ENCODE peak calls at places on chromosomes 13 and 19, in ten cellular contexts. K, T, C, D, J, F, U, S, Y and V are unnamed samples.
A peak's percentile ranks its signal among the peaks of the same experiment; 100 is the strongest.

GRCh38 chr13:23715762-23716235 is 145.6 kb downstream of the TNFRSF19 start:
- DNase-seq in F (peak; percentile 62), K (peak; percentile 18), D (no peak), C (no peak), T (no peak), Y (no peak), S (no peak), J (no peak), U (no peak), V (no peak)

GRCh38 chr19:35904312-35905068 is 2.2 kb downstream of the HCST start:
- DNase-seq in T (no peak), C (no peak), U (no peak), Y (no peak), D (no peak), F (no peak), J (no peak), S (no peak), K (no peak), V (no peak)

GRCh38 chr13:44903596-44903995 is 85.7 kb downstream of the NUFIP1 start:
- DNase-seq in F (peak; percentile 29), C (peak; percentile 86), K (no peak), S (no peak), U (peak; percentile 50), D (peak; percentile 94), T (no peak), J (peak; percentile 94), Y (no peak), V (peak; percentile 76)

GRCh38 chr13:36533806-36534205 is 101.5 kb downstream of the CCNA1 start:
- DNase-seq in C (no peak), T (no peak), F (no peak), U (no peak), D (no peak), S (peak; percentile 85), J (no peak), Y (peak; percentile 76), K (no peak), V (no peak)

GRCh38 chr13:97851269-97851668 is 102.2 kb upstream of the IPO5 start:
- DNase-seq in D (no peak), Y (no peak), S (no peak), T (no peak), C (no peak), F (no peak), U (no peak), K (no peak), J (no peak), V (no peak)

GRCh38 chr19:17512574-17512939 is 1.1 kb downstream of the PGLS start:
- DNase-seq in K (no peak), C (no peak), J (no peak), T (no peak), Y (no peak), F (no peak), U (no peak), S (no peak), D (no peak), V (no peak)

GRCh38 chr13:40762849-40763248 is 8.1 kb downstream of the MRPS31 start:
- DNase-seq in T (no peak), S (no peak), U (no peak), K (no peak), C (no peak), Y (no peak), F (no peak), J (no peak), D (no peak), V (no peak)

GRCh38 chr19:14661372-14661924 is 13.2 kb downstream of the ADGRE3 start:
- DNase-seq in S (no peak), U (no peak), D (no peak), C (no peak), T (no peak), F (no peak), Y (no peak), J (no peak), K (no peak), V (no peak)

GRCh38 chr13:113064534-113065405 is 40.8 kb upstream of the F7 start:
- DNase-seq in K (peak; percentile 56), Y (peak; percentile 8), J (peak; percentile 50), F (peak; percentile 43), S (no peak), C (no peak), U (no peak), D (peak; percentile 52), T (no peak), V (peak; percentile 35)

GRCh38 chr13:51613535-51613934 is 29.3 kb downstream of the WDFY2 start:
- DNase-seq in S (no peak), Y (no peak), C (no peak), F (no peak), D (no peak), T (no peak), U (no peak), K (no peak), J (no peak), V (no peak)

GRCh38 chr19:12202250-12202649 is 39.4 kb downstream of the ZNF136 start:
- DNase-seq in U (no peak), Y (no peak), C (no peak), S (no peak), T (peak; percentile 45), K (no peak), D (no peak), J (no peak), F (peak; percentile 50), V (no peak)

GRCh38 chr19:2624537-2625091 is 77.9 kb downstream of the GNG7 start:
- DNase-seq in J (no peak), U (no peak), C (no peak), Y (no peak), K (no peak), T (no peak), F (peak; percentile 98), S (no peak), D (peak; percentile 87), V (no peak)

GRCh38 chr19:44848036-44848804 is 2.1 kb downstream of the NECTIN2 start:
- DNase-seq in D (no peak), T (no peak), S (peak; percentile 89), F (no peak), Y (no peak), U (no peak), C (peak; percentile 26), J (peak; percentile 50), K (no peak), V (peak; percentile 49)

GRCh38 chr19:2798158-2798685 is 12.9 kb downstream of the THOP1 start:
- DNase-seq in J (no peak), F (no peak), T (no peak), Y (no peak), K (no peak), C (no peak), U (no peak), D (no peak), S (no peak), V (no peak)

GRCh38 chr13:21054313-21054712 is 7.1 kb downstream of the LATS2 start:
- DNase-seq in J (no peak), S (no peak), T (no peak), U (no peak), F (no peak), Y (no peak), D (peak; percentile 48), C (no peak), K (no peak), V (no peak)

GRCh38 chr19:1424182-1424955 is 13.8 kb upstream of the RPS15 start:
- DNase-seq in C (no peak), F (no peak), T (no peak), Y (no peak), K (no peak), U (no peak), D (no peak), S (no peak), J (no peak), V (no peak)

DNA sequence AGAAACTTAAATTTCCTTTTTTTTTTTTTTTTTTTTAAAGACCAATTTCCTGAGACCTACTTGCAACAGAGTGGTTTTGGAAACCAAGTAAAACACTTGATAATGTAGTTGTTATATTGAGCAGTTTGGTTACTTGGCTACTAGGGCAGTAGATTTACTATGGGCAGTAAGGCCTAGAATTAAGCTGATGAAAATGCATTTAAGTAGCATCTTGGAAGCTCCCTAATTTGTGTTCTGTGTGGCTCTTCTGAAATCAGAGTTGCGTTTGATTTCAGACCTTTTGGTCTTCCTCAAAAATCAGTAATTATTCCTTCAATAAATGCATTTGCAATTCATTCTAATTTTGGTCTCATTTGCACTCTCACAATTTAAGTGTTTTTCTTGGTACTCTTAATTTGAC is 810 bp downstream of the GPR180 start:
- DNase-seq in D (no peak), U (no peak), T (no peak), F (no peak), C (no peak), S (no peak), J (no peak), Y (no peak), K (no peak), V (no peak)
- H3K4me3 ChIP-seq in D (peak overlapping the region; percentile 85), U (peak overlapping the region; percentile 100), T (peak overlapping the region; percentile 76), F (peak overlapping the region; percentile 51), C (peak overlapping the region; percentile 88), S (peak overlapping the region; percentile 94), J (peak overlapping the region; percentile 98), Y (peak overlapping the region; percentile 93), K (peak overlapping the region; percentile 69), V (peak overlapping the region; percentile 96)

GRCh38 chr13:99911965-99912566 is 59.5 kb downstream of the ZIC5 start:
- DNase-seq in D (no peak), Y (no peak), S (no peak), K (no peak), T (no peak), F (no peak), U (no peak), C (no peak), J (no peak), V (no peak)
- TF ChIP-seq CTCF in D (no peak), Y (no peak), S (no peak), K (no peak), T (no peak), F (no peak), U (no peak), C (no peak), J (no peak), V (no peak)

GRCh38 chr19:50493171-50493570 is 16.5 kb upstream of the GARIN5A start:
- DNase-seq in F (no peak), Y (no peak), D (peak; percentile 35), U (no peak), S (no peak), T (no peak), K (no peak), J (no peak), C (peak; percentile 1), V (no peak)
- H3K27me3 ChIP-seq in F (no peaks in the 10 kb centered on the region), Y (no peaks in the 10 kb centered on the region), D (no peaks in the 10 kb centered on the region), U (no peaks in the 10 kb centered on the region), S (peaks cover 10% of the 10 kb centered on the region), T (no peaks in the 10 kb centered on the region), K (no peaks in the 10 kb centered on the region), J (peaks cover 25% of the 10 kb centered on the region), C (peaks cover 10% of the 10 kb centered on the region), V (peaks cover 20% of the 10 kb centered on the region)

DNA sequence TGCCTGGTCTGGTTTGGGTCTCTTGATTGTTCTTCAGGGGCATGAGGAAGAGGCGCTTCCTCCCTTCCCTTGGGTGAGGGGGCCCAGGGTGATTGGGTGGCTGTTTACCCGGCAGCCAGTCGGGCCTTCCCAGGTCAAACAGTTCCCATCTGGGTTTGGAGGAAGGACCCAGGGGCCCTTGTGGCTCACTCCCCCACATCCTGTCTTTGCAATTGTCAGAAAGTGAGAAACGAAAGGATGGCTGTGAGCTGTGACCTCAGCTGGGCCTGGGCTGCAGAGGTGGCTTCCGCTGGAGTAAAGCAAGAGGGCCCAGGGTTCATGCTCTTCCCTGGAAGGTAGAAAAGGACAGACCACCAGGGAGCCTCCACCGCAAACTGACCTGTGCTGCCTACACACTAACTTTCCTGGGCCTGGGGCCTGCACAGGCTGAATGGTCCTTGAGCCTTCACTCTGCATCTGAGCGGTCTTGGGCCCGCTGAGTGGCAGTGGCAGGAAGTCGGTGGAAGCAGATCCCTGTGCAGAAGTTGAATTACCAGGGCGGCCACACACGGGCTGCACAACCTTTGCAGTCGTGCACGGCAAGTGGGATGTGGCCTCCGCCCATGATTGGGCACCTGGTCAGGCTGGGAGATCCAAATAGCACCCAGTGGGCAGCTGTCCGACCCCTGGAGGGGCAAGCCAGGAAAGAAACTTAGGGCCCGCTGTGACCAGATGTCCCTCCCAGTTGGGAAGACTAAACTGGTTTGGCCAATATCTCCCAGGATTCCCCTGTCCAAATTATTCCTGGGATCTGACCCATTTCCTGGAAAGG is 5.3 kb upstream of the CD79A start:
- DNase-seq in Y (no peak), S (no peak), J (no peak), F (no peak), D (peak; percentile 46), C (no peak), K (no peak), U (no peak), T (peak; percentile 52), V (no peak)
- H3K4me3 ChIP-seq in Y (no peak overlapping the region), S (no peak overlapping the region), J (no peak overlapping the region), F (no peak overlapping the region), D (no peak overlapping the region), C (no peak overlapping the region), K (no peak overlapping the region), U (no peak overlapping the region), T (peak overlapping the region; percentile 16), V (no peak overlapping the region)